ENCODE peak calls at places on chromosomes 5 and 9, in seven cellular contexts. U is breast epithelium, Q is transverse colon, J is IMR-90, B is adrenal gland, X is gastrocnemius medialis, E is H1. G is an unnamed sample.

GRCh38 chr5:172004824-172005237 is 1.6 kb downstream of the FBXW11 start:
- DNase-seq in U (no peak), Q (no peak), J (no peak), B (no peak), X (no peak), E (no peak), G (no peak)

GRCh38 chr5:96026334-96027065 is 64.8 kb upstream of the ELL2 start:
- DNase-seq in U (no peak), Q (no peak), J (peak; percentile 78), B (no peak), X (no peak), E (no peak), G (no peak)

GRCh38 chr9:110115341-110115820 is 92.6 kb downstream of the C9orf152 start:
- DNase-seq in U (no peak), Q (no peak), J (peak; percentile 84), B (no peak), X (peak; percentile 39), E (no peak), G (no peak)

GRCh38 chr9:82031538-82032280 is 43.1 kb downstream of the SPATA31D1 start:
- DNase-seq in U (peak; percentile 55), Q (no peak), J (peak; percentile 88), B (peak; percentile 80), X (peak; percentile 43), E (no peak), G (peak; percentile 38)

GRCh38 chr9:73210886-73211285 is 59.2 kb downstream of the ANXA1 start:
- DNase-seq in U (no peak), Q (no peak), J (no peak), B (no peak), X (no peak), E (no peak), G (no peak)

GRCh38 chr9:92962303-92962649 is 15.0 kb downstream of the FGD3 start:
- DNase-seq in U (no peak), Q (no peak), J (no peak), B (no peak), X (no peak), E (no peak), G (no peak)

GRCh38 chr9:17021379-17021970 is 113.4 kb upstream of the CNTLN start:
- DNase-seq in U (no peak), Q (no peak), J (peak; percentile 47), B (no peak), X (no peak), E (no peak), G (no peak)

GRCh38 chr9:130895481-130896232 is 955 bp downstream of the QRFP start:
- DNase-seq in U (no peak), Q (no peak), J (no peak), B (no peak), X (no peak), E (peak; percentile 57), G (no peak)

GRCh38 chr9:137828527-137829259 is 48.9 kb upstream of the CACNA1B start:
- DNase-seq in U (no peak), Q (no peak), J (peak; percentile 18), B (no peak), X (no peak), E (peak; percentile 81), G (no peak)

GRCh38 chr9:70529833-70530232 is 115.4 kb upstream of the KLF9 start:
- DNase-seq in U (no peak), Q (no peak), J (no peak), B (no peak), X (no peak), E (no peak), G (no peak)

GRCh38 chr9:70532753-70533152 is 118.3 kb upstream of the KLF9 start:
- DNase-seq in U (no peak), Q (no peak), J (no peak), B (no peak), X (no peak), E (no peak), G (no peak)

GRCh38 chr9:70529377-70529776 is 114.9 kb upstream of the KLF9 start:
- DNase-seq in U (no peak), Q (no peak), J (no peak), B (no peak), X (no peak), E (no peak), G (no peak)

GRCh38 chr9:70531286-70531685 is 116.8 kb upstream of the KLF9 start:
- DNase-seq in U (no peak), Q (no peak), J (peak; percentile 31), B (no peak), X (no peak), E (no peak), G (no peak)

DNA sequence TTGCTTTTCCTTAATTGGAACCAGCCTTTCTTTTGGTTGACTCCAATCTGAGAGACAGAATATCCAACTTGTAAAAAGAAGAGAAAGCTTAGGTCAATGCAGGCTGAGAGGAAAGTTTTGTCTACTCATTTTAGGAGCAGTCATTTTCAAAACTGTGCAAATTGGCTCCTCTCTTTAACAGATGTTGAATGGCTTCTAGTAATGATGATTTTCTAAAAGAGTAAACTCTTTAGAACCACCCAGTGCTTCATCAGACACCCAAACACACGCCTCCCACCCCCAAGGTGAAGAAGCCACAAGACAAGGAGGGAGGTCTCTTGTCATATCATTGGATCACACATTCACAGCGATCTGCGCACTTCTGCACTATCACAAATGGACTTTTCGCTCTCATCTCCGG is 116.3 kb upstream of the KLF9 start:
- DNase-seq in U (no peak), Q (no peak), J (no peak), B (no peak), X (no peak), E (no peak), G (no peak)
- TF ChIP-seq POLR2A in U (no peak), Q (no peak), J (no peak), B (no peak), X (no peak), E (no peak), G (no peak)

GRCh38 chr9:126523621-126524111 is 90.1 kb upstream of the LMX1B start:
- DNase-seq in U (no peak), Q (no peak), J (no peak), B (no peak), X (no peak), E (no peak), G (no peak)
- H3K27me3 ChIP-seq in U (peaks cover 7% of the 10 kb centered on the region), Q (peaks cover 71% of the 10 kb centered on the region), J (peaks cover 85% of the 10 kb centered on the region), B (peaks cover 4% of the 10 kb centered on the region), X (peaks cover 24% of the 10 kb centered on the region), E (no peaks in the 10 kb centered on the region), G (no peaks in the 10 kb centered on the region)

DNA sequence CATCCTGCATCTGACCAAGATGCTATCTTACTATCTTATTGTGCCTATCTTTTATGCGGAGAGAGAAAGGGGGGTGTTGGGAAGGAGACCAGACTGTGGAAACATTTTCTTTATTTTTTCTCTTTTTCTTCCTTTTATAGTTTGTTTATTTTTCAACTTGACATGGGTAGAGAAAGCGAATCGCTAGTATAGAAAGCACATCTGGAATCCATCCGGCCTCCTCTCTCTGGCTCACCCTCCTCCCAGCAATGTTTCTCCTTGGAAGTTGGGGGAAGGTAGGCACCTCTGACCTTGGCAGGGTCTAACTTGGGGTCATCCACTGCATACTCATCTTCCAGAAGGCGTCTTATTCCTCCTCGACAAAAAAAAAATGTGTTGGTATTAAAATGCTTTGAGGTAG is 3.9 kb downstream of the S1PR3 start:
- DNase-seq in U (no peak), Q (no peak), J (no peak), B (no peak), X (no peak), E (no peak), G (no peak)
- H3K4me3 ChIP-seq in U (no peak overlapping the region), Q (no peak overlapping the region), J (no peak overlapping the region), B (no peak overlapping the region), X (no peak overlapping the region), E (no peak overlapping the region), G (no peak overlapping the region)

GRCh38 chr9:25678147-25678666 is at the start of gene TUSC1:
- DNase-seq in U (peak; percentile 68), Q (peak; percentile 84), J (peak; percentile 61), B (peak; percentile 93), X (peak; percentile 51), E (peak; percentile 76), G (peak; percentile 74)
- TF ChIP-seq POLR2A in U (no peak), Q (no peak), J (no peak), B (peak; percentile 66), X (peak; percentile 66), E (no peak), G (peak; percentile 36)

GRCh38 chr9:135601988-135602387 is 37.4 kb downstream of the GLT6D1 start:
- DNase-seq in U (no peak), Q (no peak), J (no peak), B (no peak), X (no peak), E (peak; percentile 24), G (no peak)

GRCh38 chr9:135605238-135605781 is 34.0 kb downstream of the GLT6D1 start:
- DNase-seq in U (no peak), Q (no peak), J (no peak), B (peak; percentile 17), X (no peak), E (no peak), G (peak; percentile 3)

GRCh38 chr9:135606885-135607259 is 32.5 kb downstream of the GLT6D1 start:
- DNase-seq in U (no peak), Q (no peak), J (no peak), B (no peak), X (no peak), E (no peak), G (no peak)

GRCh38 chr9:135602789-135603481 is 36.4 kb downstream of the GLT6D1 start:
- DNase-seq in U (no peak), Q (peak; percentile 47), J (peak; percentile 27), B (peak; percentile 60), X (no peak), E (peak; percentile 86), G (no peak)

GRCh38 chr9:135604437-135605237 is 34.7 kb downstream of the GLT6D1 start:
- DNase-seq in U (no peak), Q (no peak), J (no peak), B (peak; percentile 17), X (no peak), E (peak; percentile 47), G (peak; percentile 4)
- H3K27me3 ChIP-seq in U (peaks cover 38% of the 10 kb centered on the region), Q (peaks cover 13% of the 10 kb centered on the region), J (no peaks in the 10 kb centered on the region), B (no peaks in the 10 kb centered on the region), X (no peaks in the 10 kb centered on the region), E (no peaks in the 10 kb centered on the region), G (no peaks in the 10 kb centered on the region)

GRCh38 chr9:37001461-37001860 is 32.6 kb downstream of the PAX5 start:
- DNase-seq in U (no peak), Q (no peak), J (no peak), B (no peak), X (no peak), E (no peak), G (no peak)
- H3K4me3 ChIP-seq in U (no peak overlapping the region), Q (no peak overlapping the region), J (no peak overlapping the region), B (no peak overlapping the region), X (no peak overlapping the region), E (no peak overlapping the region), G (no peak overlapping the region)

DNA sequence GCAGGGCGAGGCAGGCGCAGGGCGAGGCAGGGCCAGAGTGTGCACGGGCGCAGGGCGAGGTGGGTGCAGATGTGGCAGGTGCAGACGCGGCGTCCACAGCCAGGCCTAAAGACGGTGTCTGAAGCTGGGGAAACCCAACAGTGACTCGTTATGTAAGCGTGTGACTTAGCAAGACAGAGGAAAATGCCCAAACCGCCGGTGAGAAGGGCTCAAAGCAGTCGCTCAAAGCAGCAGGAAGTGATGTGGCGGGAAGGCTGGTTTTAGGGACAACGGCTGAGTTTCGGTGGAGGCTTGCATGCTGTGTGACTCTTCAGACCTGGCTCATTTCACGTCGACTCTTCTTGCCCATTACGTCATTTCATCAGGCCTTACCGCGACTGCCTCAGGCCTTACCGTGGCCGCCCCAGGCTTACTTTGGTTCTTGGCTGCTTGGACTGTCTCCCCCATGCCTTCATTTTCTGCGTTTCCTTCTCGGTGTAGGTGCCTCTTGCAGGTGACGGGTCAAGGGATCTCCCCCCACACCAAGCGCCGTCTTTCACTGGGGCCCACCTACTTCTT is 50.5 kb upstream of the EXOC3 start:
- DNase-seq in U (peak; percentile 5), Q (no peak), J (peak; percentile 58), B (no peak), X (no peak), E (peak; percentile 49), G (no peak)
- TF ChIP-seq POLR2A in U (no peak), Q (no peak), J (no peak), B (no peak), X (no peak), E (no peak), G (no peak)

G was measured in prostate gland.